ENCODE peak calls at places on chromosomes 13 and 19, in four cellular contexts. I is activated B cell treated with CpG ODN at 0.5 μM for 24 hours, J is LoVo, G is amniotic stem cell. S is an unnamed sample.

GRCh38 chr19:5804516-5805464 is at the start of gene NRTN:
- DNase-seq in I (peak; percentile 51), J (peak; percentile 43), G (no peak), S (peak; percentile 68)

GRCh38 chr19:1882089-1882785 is 3.1 kb downstream of the ABHD17A start:
- DNase-seq in I (no peak), J (no peak), G (no peak), S (no peak)

GRCh38 chr19:49931293-49932040 is 2.2 kb upstream of the NUP62 start:
- DNase-seq in I (no peak), J (no peak), G (no peak), S (no peak)

GRCh38 chr13:50389726-50390125 is 374.5 kb downstream of the KCNRG start:
- DNase-seq in I (no peak), J (no peak), G (no peak), S (peak; percentile 64)

GRCh38 chr13:112576768-112577167 is 11.2 kb downstream of the TUBGCP3 start:
- DNase-seq in I (no peak), J (no peak), G (no peak), S (no peak)

GRCh38 chr13:53068841-53069520 is 40.4 kb downstream of the OLFM4 start:
- DNase-seq in I (no peak), J (no peak), G (no peak), S (peak; percentile 26)

GRCh38 chr13:30108913-30109237 is 198.5 kb downstream of the KATNAL1 start:
- DNase-seq in I (no peak), J (peak; percentile 79), G (no peak), S (peak; percentile 79)

GRCh38 chr13:24274452-24274971 is 34.9 kb upstream of the C1QTNF9 start:
- DNase-seq in I (peak; percentile 51), J (no peak), G (no peak), S (no peak)

GRCh38 chr19:7139095-7139494 is 69.6 kb downstream of the ZNF557 start:
- DNase-seq in I (no peak), J (no peak), G (no peak), S (no peak)

GRCh38 chr13:20608438-20609020 is 41.6 kb downstream of the IFT88 start:
- DNase-seq in I (no peak), J (no peak), G (no peak), S (no peak)

GRCh38 chr13:71712988-71713653 is 153.9 kb downstream of the DACH1 start:
- DNase-seq in I (no peak), J (no peak), G (no peak), S (no peak)

GRCh38 chr13:83499286-83499685 is 383.0 kb downstream of the SLITRK1 start:
- DNase-seq in I (no peak), J (no peak), G (no peak), S (peak; percentile 3)

GRCh38 chr19:703651-704446 is 4.9 kb upstream of the PALM start:
- DNase-seq in I (no peak), J (peak; percentile 72), G (no peak), S (peak; percentile 59)

GRCh38 chr13:92313382-92313781 is 913.2 kb upstream of the GPC6 start:
- DNase-seq in I (no peak), J (no peak), G (no peak), S (no peak)

GRCh38 chr13:45749026-45749759 is 47.1 kb downstream of the CBY2 start:
- DNase-seq in I (no peak), J (no peak), G (no peak), S (no peak)

GRCh38 chr19:13169769-13170168 is 19.6 kb downstream of the IER2 start:
- DNase-seq in I (no peak), J (peak; percentile 86), G (no peak), S (no peak)

GRCh38 chr13:44763604-44764311 is 187.6 kb upstream of the TSC22D1 start:
- DNase-seq in I (no peak), J (no peak), G (no peak), S (no peak)

GRCh38 chr13:67515895-67516294 is 285.8 kb upstream of the PCDH9 start:
- DNase-seq in I (no peak), J (no peak), G (no peak), S (no peak)

GRCh38 chr19:51359294-51359693 is 6.9 kb downstream of the ETFB start:
- DNase-seq in I (no peak), J (no peak), G (peak; percentile 20), S (no peak)

GRCh38 chr19:9075064-9075964 is 11.5 kb upstream of the OR1M1 start:
- DNase-seq in I (no peak), J (peak; percentile 97), G (peak; percentile 45), S (peak; percentile 9)

S was measured in NCI-H345.